ENCODE peak calls at places on chromosomes 16 and 17, in seven cellular contexts. L is lung, B is left ventricle myocardium inferior, Q is psoas muscle, J is spleen, F is tibial nerve, K is lower lobe of right lung. N is an unnamed sample.

GRCh38 chr16:77974883-77975282 is 47.5 kb upstream of the CLEC3A start:
- DNase-seq in Q (no peak), L (no peak), B (no peak), K (no peak), F (no peak), J (no peak), N (no peak)

GRCh38 chr17:79621151-79621940 is 10.5 kb upstream of the RBFOX3 start:
- DNase-seq in B (peak; percentile 4), F (no peak), K (peak; percentile 20), L (no peak), J (peak; percentile 37), Q (no peak), N (no peak)

GRCh38 chr17:977163-977562 is 2.4 kb downstream of the NXN start:
- DNase-seq in F (no peak), K (no peak), Q (no peak), B (no peak), L (no peak), J (no peak), N (no peak)

GRCh38 chr16:84156342-84156784 is 11.3 kb downstream of the DNAAF1 start:
- DNase-seq in L (no peak), J (no peak), Q (no peak), K (no peak), F (no peak), B (no peak), N (no peak)

GRCh38 chr17:3750296-3750695 is 26.6 kb downstream of the HASPIN start:
- DNase-seq in J (no peak), F (no peak), K (no peak), B (no peak), Q (no peak), L (no peak), N (no peak)

GRCh38 chr16:51113254-51114125 is 37.6 kb downstream of the SALL1 start:
- DNase-seq in K (no peak), B (no peak), J (no peak), L (no peak), F (no peak), Q (no peak), N (no peak)

GRCh38 chr16:88303890-88304819 is 78.6 kb upstream of the ZNF469 start:
- DNase-seq in J (no peak), F (no peak), L (peak; percentile 41), K (no peak), Q (peak; percentile 58), B (no peak), N (peak; percentile 94)

GRCh38 chr16:3716831-3717234 is 491 bp downstream of the TRAP1 start:
- DNase-seq in J (no peak), Q (no peak), L (no peak), B (no peak), K (peak; percentile 52), F (no peak), N (no peak)

GRCh38 chr17:56697190-56697589 is 103.7 kb downstream of the NOG start:
- DNase-seq in B (no peak), L (no peak), F (no peak), K (no peak), Q (no peak), J (no peak), N (no peak)

GRCh38 chr16:88840589-88841215 is 16.0 kb downstream of the GALNS start:
- DNase-seq in Q (no peak), F (no peak), B (no peak), K (no peak), L (no peak), J (no peak), N (no peak)

GRCh38 chr16:1534021-1535020 is 855 bp downstream of the TMEM204 start:
- DNase-seq in F (no peak), J (no peak), B (no peak), Q (no peak), K (no peak), L (no peak), N (peak; percentile 4)
- H3K4me3 ChIP-seq in F (peak overlapping the region; percentile 63), J (peak overlapping the region; percentile 66), B (peak overlapping the region; percentile 83), Q (peak overlapping the region; percentile 72), K (peak overlapping the region; percentile 73), L (peak overlapping the region; percentile 82), N (peak overlapping the region; percentile 42)

DNA sequence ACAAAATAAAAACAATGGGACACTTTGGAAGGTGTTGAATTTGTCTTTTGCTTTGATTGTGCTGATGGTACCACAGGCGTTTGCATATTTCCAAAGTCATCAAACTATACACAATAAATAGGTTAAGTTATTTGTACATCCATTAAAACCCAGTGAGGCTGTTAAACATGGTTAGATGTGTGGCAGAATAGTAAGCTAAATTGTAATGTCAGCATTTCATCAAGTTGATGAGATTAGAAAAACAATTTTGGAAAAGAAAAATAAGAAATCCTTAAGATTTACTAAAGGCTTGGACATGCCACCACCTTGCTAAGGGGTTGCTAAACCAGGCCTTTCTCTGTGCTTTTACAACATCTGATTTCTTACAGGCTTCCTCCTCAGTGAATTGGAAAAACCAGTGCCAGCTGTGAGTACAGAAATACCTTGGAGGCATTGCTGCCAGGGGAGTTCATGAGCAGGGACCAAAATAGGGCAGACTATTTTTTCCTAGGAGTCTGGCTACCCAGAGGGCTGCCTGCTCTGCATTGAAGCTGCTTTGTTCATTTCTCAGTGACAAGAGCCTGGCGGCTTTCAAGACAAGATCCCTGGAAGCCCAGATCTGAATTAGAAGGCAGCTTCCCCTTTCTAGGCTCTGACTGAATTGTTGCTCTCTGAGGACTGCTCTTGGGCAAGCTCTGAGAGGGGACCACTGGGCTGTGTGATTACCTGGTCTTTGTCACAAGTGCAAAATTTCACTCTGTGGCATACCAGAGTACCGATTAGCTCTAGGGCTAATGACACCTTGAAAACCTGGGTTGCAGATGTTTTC is 43.5 kb upstream of the CA10 start:
- DNase-seq in K (no peak), B (no peak), L (no peak), Q (no peak), J (no peak), F (no peak), N (no peak)
- TF ChIP-seq CTCF in K (no peak), B (no peak), L (no peak), Q (no peak), J (no peak), F (no peak), N (no peak)

GRCh38 chr17:39979021-39979660 is 1.5 kb upstream of the PSMD3 start:
- DNase-seq in B (no peak), L (no peak), F (no peak), K (no peak), Q (no peak), J (no peak), N (peak; percentile 87)
- H3K4me3 ChIP-seq in B (no peak overlapping the region), L (no peak overlapping the region), F (no peak overlapping the region), K (peak overlapping the region; percentile 92), Q (no peak overlapping the region), J (no peak overlapping the region), N (no peak overlapping the region)

DNA sequence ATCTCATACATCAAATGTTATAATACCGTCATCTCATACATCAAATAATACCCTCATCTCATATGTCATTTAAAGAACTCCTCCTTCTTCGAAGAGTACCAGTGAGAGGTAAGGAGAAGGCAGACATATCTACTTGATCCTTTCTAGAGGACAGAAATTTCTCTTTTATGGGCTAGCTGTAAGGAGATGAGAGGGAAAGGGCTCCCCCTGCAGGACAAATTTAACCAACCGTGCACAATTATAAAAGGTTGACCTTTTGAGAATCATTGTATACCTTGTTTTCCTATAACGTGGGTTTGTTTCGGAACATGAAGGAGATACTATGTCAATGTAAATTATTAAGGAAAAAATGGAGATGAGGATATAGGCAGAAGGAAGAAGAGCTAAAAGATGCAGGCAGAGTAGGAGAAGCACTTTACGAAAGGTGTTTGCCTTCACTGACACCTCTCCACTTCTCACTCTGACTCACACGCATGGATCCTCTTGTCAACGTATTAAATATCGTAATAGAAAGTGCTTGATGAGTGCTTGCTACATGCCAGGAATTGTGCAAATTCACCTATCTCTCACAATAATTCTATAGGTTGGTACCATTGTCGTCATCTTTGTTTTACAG is 465.9 kb upstream of the ERCC4 start:
- DNase-seq in F (no peak), K (no peak), Q (no peak), L (no peak), B (no peak), J (no peak), N (peak; percentile 25)
- TF ChIP-seq CTCF in F (peak; percentile 17), K (peak; percentile 45), Q (peak; percentile 17), L (peak; percentile 2), B (peak; percentile 44), J (peak; percentile 19), N (peak; percentile 39)

DNA sequence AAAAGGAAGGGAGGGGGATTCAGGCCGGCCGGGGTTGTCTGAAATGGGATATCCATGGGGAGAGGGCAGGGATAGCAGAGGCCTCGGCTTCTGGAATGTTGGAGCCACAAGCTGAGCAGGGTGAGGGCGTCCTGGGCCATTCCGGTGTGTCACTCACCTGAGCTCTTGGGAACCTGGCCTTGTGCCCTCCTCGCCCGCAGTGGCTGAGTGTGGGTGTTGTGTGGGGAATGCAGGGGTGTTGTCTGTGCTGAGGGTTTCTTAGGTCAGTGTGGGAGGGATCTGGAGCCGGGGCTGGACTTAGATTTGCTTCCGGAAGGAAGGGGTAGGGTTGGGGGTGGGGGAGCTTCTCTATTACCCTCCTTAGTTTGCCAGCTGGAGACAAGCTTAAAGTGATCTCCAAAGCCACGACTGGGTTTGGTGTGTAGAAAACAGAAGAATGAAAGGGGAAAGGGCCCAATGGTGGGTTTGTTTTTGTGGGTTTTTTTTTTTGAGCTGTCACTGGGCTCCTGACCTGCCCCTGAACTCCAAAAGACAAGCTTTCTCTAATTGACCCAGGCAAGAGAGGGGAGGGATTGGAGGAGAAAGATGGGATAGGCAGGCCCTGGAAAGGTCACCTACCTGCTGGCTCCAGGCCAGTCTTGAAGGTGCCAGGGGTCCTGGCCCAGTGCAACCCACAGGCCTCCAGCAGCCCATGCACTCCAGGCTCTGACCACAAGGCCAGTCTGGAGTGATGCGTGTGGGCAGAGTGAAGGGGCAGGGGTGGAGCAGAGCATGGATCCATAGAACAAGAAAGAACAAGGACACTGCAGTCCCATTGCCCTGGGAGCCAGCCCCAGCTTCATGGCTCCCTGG is at the start of gene SULT1A2:
- DNase-seq in F (no peak), J (peak; percentile 59), B (no peak), Q (no peak), K (peak; percentile 87), L (peak; percentile 82), N (no peak)
- H3K4me3 ChIP-seq in F (no peak within 1 kb of the TSS), J (no peak within 1 kb of the TSS), B (peak within 1 kb of the TSS; percentile 44), Q (no peak within 1 kb of the TSS), K (peak within 1 kb of the TSS; percentile 47), L (peak within 1 kb of the TSS; percentile 14), N (no peak within 1 kb of the TSS)

GRCh38 chr17:71993363-71993762 is 127.5 kb upstream of the SOX9 start:
- DNase-seq in B (no peak), K (no peak), F (no peak), L (no peak), Q (no peak), J (no peak), N (no peak)

GRCh38 chr17:71995570-71995969 is 125.2 kb upstream of the SOX9 start:
- DNase-seq in J (no peak), L (no peak), B (no peak), K (no peak), Q (no peak), F (no peak), N (peak; percentile 28)
- TF ChIP-seq CTCF in J (no peak), L (no peak), B (no peak), K (no peak), Q (no peak), F (no peak), N (no peak)

GRCh38 chr17:17682293-17682736 is 1.1 kb downstream of the RAI1 start:
- DNase-seq in F (no peak), K (peak; percentile 80), B (peak; percentile 54), J (peak; percentile 92), L (no peak), Q (peak; percentile 55), N (no peak)
- H3K4me3 ChIP-seq in F (peak overlapping the region; percentile 91), K (peak overlapping the region; percentile 90), B (peak overlapping the region; percentile 79), J (peak overlapping the region; percentile 81), L (peak overlapping the region; percentile 61), Q (peak overlapping the region; percentile 88), N (peak overlapping the region; percentile 70)

GRCh38 chr16:59212492-59213024 is 478.4 kb upstream of the GOT2 start:
- DNase-seq in J (no peak), B (no peak), F (no peak), L (no peak), Q (no peak), K (no peak), N (peak; percentile 5)
- TF ChIP-seq CTCF in J (no peak), B (no peak), F (no peak), L (no peak), Q (no peak), K (no peak), N (no peak)

GRCh38 chr17:83110755-83111154 is 31.3 kb downstream of the METRNL start:
- DNase-seq in Q (no peak), J (no peak), L (no peak), F (no peak), K (no peak), B (no peak), N (no peak)
- H3K4me3 ChIP-seq in Q (peak overlapping the region; percentile 29), J (no peak overlapping the region), L (no peak overlapping the region), F (no peak overlapping the region), K (peak overlapping the region; percentile 39), B (peak overlapping the region; percentile 59), N (no peak overlapping the region)

N was measured in astrocyte of the spinal cord.